ENCODE peak calls at places on chromosomes 4 and X, in five cellular contexts. F is mucosa of descending colon, U is endothelial cell of umbilical vein, T is brain microvascular endothelial cell, R is fibroblast of mammary gland. J is an unnamed sample.

GRCh38 chrX:8083276-8083675 is 87.8 kb downstream of the VCX2 start:
- DNase-seq in F (no peak), U (no peak), T (no peak), R (peak), J (no peak)

GRCh38 chrX:118740276-118740889 is 13.0 kb downstream of the IL13RA1 start:
- DNase-seq in F (no peak), U (no peak), T (no peak), R (no peak), J (no peak)

GRCh38 chrX:107632291-107632690 is 4.0 kb downstream of the PRPS1 start:
- DNase-seq in F (no peak), U (no peak), T (no peak), R (no peak), J (no peak)

GRCh38 chr4:40311811-40312346 is 23.3 kb upstream of the CHRNA9 start:
- DNase-seq in F (no peak), U (peak), T (no peak), R (no peak), J (no peak)

GRCh38 chr4:176841730-176842129 is 49.0 kb upstream of the VEGFC start:
- DNase-seq in F (no peak), U (peak), T (peak), R (peak), J (peak)

GRCh38 chr4:158996669-158997074 is 106.2 kb upstream of the RAPGEF2 start:
- DNase-seq in F (no peak), U (peak), T (peak), R (peak), J (peak)

GRCh38 chr4:31107362-31107761 is 387.2 kb downstream of the PCDH7 start:
- DNase-seq in F (no peak), U (peak), T (no peak), R (no peak), J (no peak)

GRCh38 chr4:156298230-156298629 is 344.6 kb upstream of the CTSO start:
- DNase-seq in F (peak), U (peak), T (peak), R (peak), J (peak)

GRCh38 chr4:5409980-5410618 is 298.3 kb downstream of the EVC2 start:
- DNase-seq in F (no peak), U (no peak), T (no peak), R (no peak), J (no peak)

GRCh38 chr4:121801715-121802075 is 572 bp downstream of the EXOSC9 start:
- DNase-seq in F (no peak), U (no peak), T (no peak), R (no peak), J (no peak)

GRCh38 chr4:158159718-158160094 is 13.1 kb downstream of the GASK1B start:
- DNase-seq in F (no peak), U (peak), T (no peak), R (no peak), J (no peak)

GRCh38 chr4:20487446-20487845 is 212.8 kb upstream of the PACRGL start:
- DNase-seq in F (no peak), U (no peak), T (no peak), R (no peak), J (no peak)

GRCh38 chr4:88881227-88881569 is 175.8 kb downstream of the FAM13A start:
- DNase-seq in F (no peak), U (no peak), T (no peak), R (no peak), J (no peak)

GRCh38 chr4:88880001-88880400 is 177.0 kb downstream of the FAM13A start:
- DNase-seq in F (no peak), U (no peak), T (peak), R (no peak), J (no peak)

GRCh38 chr4:88878624-88879023 is 178.4 kb downstream of the FAM13A start:
- DNase-seq in F (no peak), U (no peak), T (no peak), R (no peak), J (no peak)

GRCh38 chr4:88880501-88881226 is 176.3 kb downstream of the FAM13A start:
- DNase-seq in F (peak), U (no peak), T (no peak), R (no peak), J (no peak)
- H3K4me3 ChIP-seq in F (no peak), U (no peak), T (no peak), R (no peak), J (no peak)

DNA sequence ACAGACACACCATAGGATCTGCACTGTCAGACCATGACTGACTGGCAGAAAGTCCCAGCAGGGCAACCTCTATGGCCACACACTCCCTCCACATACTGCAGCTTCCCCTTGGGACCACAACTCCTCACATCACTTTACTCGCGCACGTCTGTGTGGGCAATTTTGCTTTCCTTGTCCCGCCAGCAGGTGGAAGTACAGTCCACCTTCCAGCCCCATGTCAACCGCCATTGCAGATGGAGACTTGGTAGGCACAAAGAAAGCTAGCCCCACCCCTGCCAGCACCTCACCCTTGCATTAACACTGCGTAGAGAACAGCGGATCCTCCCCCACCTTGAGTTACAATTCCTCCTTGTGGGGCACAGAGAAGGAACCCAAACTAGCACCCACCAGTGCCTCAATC is 74.4 kb upstream of the NAP1L2 start:
- DNase-seq in F (no peak), U (no peak), T (no peak), R (no peak), J (no peak)
- TF ChIP-seq CTCF in F (no peak), U (no peak), T (no peak), R (no peak), J (no peak)

DNA sequence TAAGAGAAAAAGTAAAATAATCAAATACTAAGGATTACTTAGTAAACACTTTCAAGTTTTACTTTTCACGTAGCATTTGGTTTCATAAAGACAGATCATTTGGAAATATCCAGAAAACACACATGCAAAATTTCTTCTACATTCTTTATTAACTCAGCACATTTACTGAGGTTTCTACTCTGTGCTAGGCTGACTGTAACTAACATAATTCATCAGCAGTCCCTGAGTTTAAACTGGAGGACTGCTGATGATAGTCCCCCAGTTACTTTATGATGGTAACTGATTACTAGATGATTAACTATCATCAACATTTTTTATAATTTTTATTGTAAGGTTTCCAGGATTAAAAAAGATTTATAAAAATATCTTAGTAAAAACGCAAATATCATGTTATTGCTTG is 12.3 kb downstream of the LEF1 start:
- DNase-seq in F (no peak), U (no peak), T (no peak), R (no peak), J (no peak)
- H3K4me3 ChIP-seq in F (no peak), U (no peak), T (no peak), R (no peak), J (no peak)

DNA sequence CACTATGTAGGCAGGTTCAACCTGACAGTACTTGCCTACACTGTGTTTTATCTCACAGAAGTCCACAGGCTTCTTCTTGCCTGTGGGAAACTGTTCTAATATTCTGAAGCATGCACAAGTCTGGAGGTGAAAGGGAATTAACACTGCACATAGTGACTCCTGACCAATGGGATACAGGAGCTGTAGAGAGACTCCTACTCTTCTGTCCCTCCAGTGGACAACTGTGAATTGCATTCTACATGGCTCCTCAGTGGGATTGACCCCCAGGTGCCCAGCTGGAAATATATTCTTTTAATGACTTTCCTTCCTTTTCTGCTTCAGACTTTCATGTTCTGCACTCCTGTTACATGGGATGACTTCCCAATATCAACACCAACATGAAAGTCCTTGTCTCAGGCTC is 8.2 kb upstream of the YIPF6 start:
- DNase-seq in F (peak), U (peak), T (peak), R (peak), J (no peak)
- TF ChIP-seq CTCF in F (no peak), U (peak), T (peak), R (peak), J (peak)

DNA sequence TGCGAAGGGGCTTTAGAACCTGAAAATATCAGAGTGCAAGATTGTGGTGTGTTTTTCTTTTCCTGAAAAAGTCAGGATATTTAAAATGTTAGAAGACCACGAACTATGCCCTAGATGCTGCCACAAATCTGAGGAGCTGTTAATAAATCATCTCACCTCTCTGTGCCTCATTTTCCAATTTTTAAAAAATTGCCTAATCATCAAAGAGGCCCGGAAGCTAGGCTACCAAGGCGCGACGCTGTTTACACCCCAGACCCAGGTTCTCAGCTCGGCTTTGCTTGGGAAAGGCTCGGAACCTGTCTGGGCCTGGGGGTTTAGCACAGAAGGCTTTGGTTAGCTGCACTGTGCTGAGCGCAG is 409.6 kb downstream of the BCOR start:
- DNase-seq in F (no peak), U (no peak), T (no peak), R (no peak), J (no peak)
- H3K4me3 ChIP-seq in F (no peak), U (peak), T (peak), R (peak), J (peak)

GRCh38 chrX:49264460-49264859 is at the start of gene FOXP3:
- DNase-seq in F (no peak), U (no peak), T (no peak), R (no peak), J (no peak)
- TF ChIP-seq CTCF in F (no peak), U (no peak), T (no peak), R (no peak), J (no peak)

GRCh38 chr4:825969-826330 is at the start of gene CPLX1:
- DNase-seq in F (peak), U (no peak), T (no peak), R (no peak), J (peak)
- H3K4me3 ChIP-seq in F (no peak), U (peak), T (no peak), R (no peak), J (no peak)

GRCh38 chr4:48153791-48154550 is 19.9 kb upstream of the TXK start:
- DNase-seq in F (no peak), U (no peak), T (no peak), R (no peak), J (no peak)
- TF ChIP-seq CTCF in F (no peak), U (no peak), T (no peak), R (no peak), J (no peak)

GRCh38 chr4:170110290-170110672 is 20.5 kb upstream of the AADAT start:
- DNase-seq in F (no peak), U (no peak), T (no peak), R (no peak), J (no peak)

GRCh38 chr4:170106899-170107298 is 17.1 kb upstream of the AADAT start:
- DNase-seq in F (no peak), U (no peak), T (no peak), R (no peak), J (no peak)

GRCh38 chr4:170111100-170111499 is 21.3 kb upstream of the AADAT start:
- DNase-seq in F (no peak), U (no peak), T (no peak), R (no peak), J (no peak)

GRCh38 chr4:170111546-170111945 is 21.8 kb upstream of the AADAT start:
- DNase-seq in F (no peak), U (no peak), T (no peak), R (no peak), J (no peak)

DNA sequence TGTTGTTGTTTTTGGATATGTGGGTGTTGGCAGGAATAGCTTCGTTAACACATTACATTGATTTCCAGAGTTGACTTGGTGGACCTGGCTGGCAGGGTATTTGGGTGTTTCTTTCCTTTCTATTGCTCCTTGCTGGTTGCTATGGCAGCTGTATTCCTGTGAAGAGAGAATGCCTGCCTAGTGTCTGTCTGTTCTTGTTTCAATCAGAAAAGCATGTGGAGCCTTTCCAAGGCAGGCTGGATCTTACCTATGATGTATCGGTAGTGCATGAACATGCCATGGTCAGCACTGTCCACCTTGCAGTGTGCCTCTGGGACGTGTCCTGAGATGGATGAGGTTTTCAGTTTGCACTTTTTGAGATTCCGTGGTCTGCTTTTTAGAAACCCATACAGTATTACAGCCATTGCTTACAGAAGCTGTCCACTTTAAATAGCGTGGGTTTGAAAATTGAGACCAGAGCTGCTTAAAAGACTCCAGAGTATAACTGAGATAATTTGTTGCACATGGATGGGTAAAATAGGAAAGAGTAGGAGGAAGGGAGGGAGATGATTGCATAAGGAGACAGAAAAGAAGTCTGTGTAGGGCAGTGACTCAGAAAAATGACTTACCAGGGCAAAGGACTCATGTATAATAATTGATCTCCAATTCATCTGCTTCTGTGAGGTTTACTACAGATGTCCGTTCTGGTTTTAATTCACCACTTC is 20.0 kb upstream of the AADAT start:
- DNase-seq in F (no peak), U (no peak), T (no peak), R (peak), J (peak)
- H3K4me3 ChIP-seq in F (no peak), U (no peak), T (no peak), R (peak), J (peak)